ENCODE peak calls at places on chromosomes 7 and 10, in six cellular contexts. L is GM12878, C is upper lobe of left lung, E is A549, A is ovary, Z is K562. B is an unnamed sample.
A peak's percentile ranks its signal among the peaks of the same experiment; 100 is the strongest.

GRCh38 chr7:74606101-74606908 is 51.2 kb upstream of the GTF2I start:
- DNase-seq in L (no peak), E (no peak), Z (peak; percentile 25), C (peak; percentile 91), A (peak; percentile 49), B (peak; percentile 65)

GRCh38 chr7:5420108-5420840 is 3.4 kb downstream of the TNRC18 start:
- DNase-seq in Z (no peak), A (peak; percentile 62), E (no peak), C (peak; percentile 89), L (no peak), B (no peak)

GRCh38 chr10:77164616-77165311 is 472.8 kb downstream of the KCNMA1 start:
- DNase-seq in E (no peak), Z (no peak), L (no peak), A (no peak), C (no peak), B (no peak)

GRCh38 chr10:123885406-123886164 is 6.0 kb downstream of the CPXM2 start:
- DNase-seq in A (no peak), Z (no peak), L (no peak), E (no peak), C (no peak), B (no peak)

GRCh38 chr10:118031351-118032075 is 15.2 kb downstream of the RAB11FIP2 start:
- DNase-seq in E (no peak), L (no peak), Z (no peak), A (no peak), C (no peak), B (no peak)

GRCh38 chr10:77505431-77506334 is 131.9 kb downstream of the KCNMA1 start:
- DNase-seq in E (peak; percentile 28), C (no peak), L (no peak), A (no peak), Z (no peak), B (no peak)

GRCh38 chr7:25068814-25069213 is 56.2 kb downstream of the CYCS start:
- DNase-seq in A (no peak), L (no peak), E (no peak), C (no peak), Z (peak; percentile 54), B (no peak)

GRCh38 chr10:26829810-26830515 is 30.8 kb downstream of the ABI1 start:
- DNase-seq in L (no peak), A (no peak), Z (no peak), E (no peak), C (no peak), B (no peak)

GRCh38 chr10:77501152-77501845 is 136.3 kb downstream of the KCNMA1 start:
- DNase-seq in E (peak; percentile 72), C (no peak), A (no peak), Z (no peak), L (no peak), B (no peak)

GRCh38 chr7:147298611-147299043 is 1182.0 kb downstream of the CNTNAP2 start:
- DNase-seq in C (no peak), Z (no peak), L (no peak), E (no peak), A (no peak), B (no peak)

GRCh38 chr10:22570733-22571430 is 143.5 kb downstream of the PIP4K2A start:
- DNase-seq in C (no peak), A (no peak), Z (no peak), L (no peak), E (no peak), B (no peak)

GRCh38 chr7:601573-602340 is 82.1 kb upstream of the PDGFA start:
- DNase-seq in E (no peak), L (peak; percentile 49), A (no peak), Z (peak; percentile 28), C (peak; percentile 90), B (peak; percentile 61)

GRCh38 chr10:97640174-97640867 is at the start of gene PI4K2A:
- DNase-seq in E (peak; percentile 98), C (peak; percentile 98), L (peak; percentile 98), A (peak; percentile 97), Z (peak; percentile 95), B (peak; percentile 99)
- TF ChIP-seq EP300 in E (no peak), C (no peak), L (no peak), A (no peak), Z (no peak), B (no peak)

DNA sequence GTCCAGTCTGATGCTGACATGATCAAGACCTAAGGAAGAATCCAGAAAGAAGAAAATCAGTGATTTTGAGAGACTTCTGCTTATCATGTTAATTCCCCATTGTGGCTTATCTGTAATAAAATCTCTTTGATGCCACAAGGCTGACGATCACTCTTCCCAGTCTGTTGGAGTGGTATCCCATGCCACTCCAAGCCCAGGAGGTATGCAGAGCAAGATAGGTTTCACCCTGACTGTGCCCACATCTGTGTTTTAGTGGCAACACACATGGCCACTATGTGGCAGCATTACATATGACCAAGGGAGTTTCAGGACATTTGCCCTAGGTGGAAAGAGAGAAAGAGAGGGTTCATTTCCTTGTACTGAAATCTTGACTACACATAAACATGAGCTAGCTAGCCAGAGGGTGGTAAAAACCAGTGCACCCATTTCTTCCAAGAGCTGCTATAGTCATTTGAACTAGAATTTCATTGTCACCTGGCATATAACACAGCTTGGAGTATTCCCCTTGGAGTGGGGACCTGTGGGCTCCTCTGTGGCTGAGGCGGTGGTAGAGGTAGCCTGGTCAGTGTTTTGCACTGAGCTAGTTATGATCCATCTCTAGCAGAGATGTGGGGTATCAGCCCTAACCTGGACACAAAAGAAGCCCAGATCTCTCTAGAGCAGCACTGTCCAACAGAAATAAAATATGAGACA is 20.8 kb downstream of the LAMB4 start:
- DNase-seq in E (peak; percentile 28), A (no peak), Z (no peak), C (no peak), L (no peak), B (peak; percentile 16)
- TF ChIP-seq CTCF in E (peak; percentile 63), A (no peak), Z (peak; percentile 65), C (no peak), L (peak; percentile 60), B (peak; percentile 37)

GRCh38 chr7:138882249-138882648 is 84.3 kb upstream of the ATP6V0A4 start:
- DNase-seq in Z (no peak), A (no peak), C (no peak), E (no peak), L (no peak), B (no peak)
- TF ChIP-seq EP300 in Z (no peak), A (no peak), C (no peak), E (no peak), L (no peak), B (no peak)

DNA sequence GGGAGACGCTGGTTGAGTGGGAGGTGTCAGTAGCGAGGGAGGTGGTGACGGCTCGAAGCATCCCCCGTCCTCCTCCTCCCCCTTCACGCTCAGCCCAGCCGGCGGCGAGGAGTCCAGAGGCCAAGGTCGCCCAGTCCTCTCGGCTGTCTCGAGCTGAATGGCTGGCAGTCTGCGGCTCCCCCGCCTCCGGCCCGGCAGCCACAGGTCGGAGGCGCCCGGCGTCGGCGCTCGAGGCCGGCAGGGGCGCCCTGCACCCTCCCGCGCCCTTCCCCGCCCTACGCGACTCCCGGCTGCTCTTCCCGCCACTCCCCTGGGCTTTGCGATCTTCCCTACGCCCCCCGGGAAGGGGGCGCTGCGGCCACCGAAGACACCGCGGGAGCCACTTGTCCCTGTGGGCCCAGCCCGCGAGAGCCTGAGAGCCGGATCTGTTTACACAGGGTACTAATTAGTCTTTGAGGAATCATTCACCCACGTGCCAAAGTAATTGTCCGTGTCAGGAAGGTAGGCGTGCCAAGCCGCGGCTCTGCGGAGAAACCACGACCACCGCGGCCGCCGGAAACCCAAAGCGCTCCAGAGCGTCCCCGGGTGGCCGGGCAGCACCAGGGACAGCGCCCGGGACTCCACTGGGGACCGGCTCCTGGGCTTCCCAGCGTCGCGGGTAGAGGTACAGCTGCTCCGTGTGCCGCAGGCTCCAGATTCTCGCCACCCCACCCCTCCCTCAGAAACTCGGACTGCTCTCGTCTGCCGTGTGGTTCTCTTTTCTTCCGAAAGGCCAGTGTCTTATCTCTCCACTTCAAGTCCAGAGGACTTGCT is at the start of gene NXPH1:
- DNase-seq in C (peak; percentile 80), Z (peak; percentile 66), E (peak; percentile 20), A (no peak), L (no peak), B (no peak)
- TF ChIP-seq CTCF in C (no peak), Z (peak; percentile 13), E (no peak), A (no peak), L (no peak), B (no peak)

GRCh38 chr10:18829259-18829658 is 170.0 kb downstream of the ARL5B start:
- DNase-seq in C (no peak), Z (no peak), L (no peak), E (no peak), A (no peak), B (no peak)

GRCh38 chr10:18830277-18830676 is 171.0 kb downstream of the ARL5B start:
- DNase-seq in C (no peak), A (no peak), L (no peak), Z (no peak), E (no peak), B (no peak)
- TF ChIP-seq EP300 in C (no peak), A (no peak), L (no peak), Z (no peak), E (no peak), B (no peak)

DNA sequence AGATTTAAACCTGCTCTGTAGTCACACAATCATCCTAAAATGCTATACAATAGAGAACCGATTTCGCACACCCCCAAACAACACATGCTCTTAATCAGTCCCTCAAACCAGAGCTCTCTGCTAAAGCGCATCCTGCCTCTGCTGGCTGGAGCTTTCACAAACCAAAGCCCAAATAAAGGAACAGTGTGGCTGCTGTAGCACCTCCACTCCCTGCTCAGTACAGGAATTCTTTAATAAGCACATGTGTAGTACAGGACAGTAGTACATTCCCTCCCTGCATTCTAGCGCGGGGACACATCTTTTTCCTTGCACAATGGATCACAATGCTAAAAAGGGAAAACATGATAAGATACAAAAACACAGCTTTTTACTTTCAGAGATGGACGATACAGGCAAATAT is 684.6 kb downstream of the MAGI2 start:
- DNase-seq in C (no peak), Z (no peak), A (no peak), L (no peak), E (no peak), B (no peak)
- TF ChIP-seq CTCF in C (no peak), Z (no peak), A (no peak), L (no peak), E (no peak), B (no peak)